ENCODE peak calls at places on chromosomes 11 and 22, in four cellular contexts. T is ovary, L is mammary epithelial cell, N is cardiac muscle cell. M is an unnamed sample.

GRCh38 chr22:45750626-45751025 is 79.0 kb downstream of the ATXN10 start:
- DNase-seq in L (no peak), T (no peak), N (no peak), M (no peak)

GRCh38 chr22:32058656-32059280 is 15.7 kb downstream of the SLC5A1 start:
- DNase-seq in N (peak), T (no peak), L (no peak), M (no peak)

GRCh38 chr11:124761301-124762021 is 629 bp downstream of the ESAM start:
- DNase-seq in T (no peak), L (no peak), N (no peak), M (no peak)

GRCh38 chr11:93577291-93577690 is 34.1 kb upstream of the SMCO4 start:
- DNase-seq in T (no peak), N (peak), L (peak), M (no peak)

GRCh38 chr11:79060081-79060480 is 380.7 kb downstream of the TENM4 start:
- DNase-seq in L (no peak), N (no peak), T (no peak), M (no peak)

GRCh38 chr11:57868491-57868890 is 106.9 kb downstream of the CTNND1 start:
- DNase-seq in L (no peak), N (no peak), T (no peak), M (no peak)

GRCh38 chr22:24518774-24519485 is 23.8 kb downstream of the UPB1 start:
- DNase-seq in N (no peak), L (no peak), T (no peak), M (no peak)

GRCh38 chr11:88414385-88414861 is 76.9 kb upstream of the CTSC start:
- DNase-seq in T (no peak), L (peak), N (peak), M (no peak)

DNA sequence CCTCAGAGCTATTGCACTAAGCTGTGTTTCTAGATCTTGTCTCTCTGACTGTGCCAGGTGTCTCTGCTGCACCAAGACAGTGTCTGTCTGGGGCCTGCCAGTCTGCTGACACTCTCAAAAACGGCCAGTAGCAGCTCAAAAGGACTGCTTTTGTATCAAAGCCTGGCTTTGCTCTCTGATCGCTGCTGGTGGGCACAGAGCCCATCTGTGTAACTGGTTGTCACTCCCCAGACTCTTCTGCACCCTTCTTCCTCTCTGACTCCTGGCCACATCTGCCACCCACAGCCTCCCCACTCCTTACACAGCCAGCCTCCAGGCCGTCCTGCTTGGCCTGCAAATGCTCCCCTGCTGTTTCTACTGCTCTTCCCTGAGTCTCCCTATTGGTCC is 26.5 kb downstream of the MED15 start:
- DNase-seq in L (no peak), N (no peak), T (no peak), M (no peak)
- H3K27ac ChIP-seq in L (peak), N (peak), T (no peak), M (no peak)

GRCh38 chr11:76564400-76564799 is 106.1 kb downstream of the LRRC32 start:
- DNase-seq in T (no peak), N (peak), L (no peak), M (no peak)
- H3K27ac ChIP-seq in T (no peak), N (no peak), L (no peak), M (no peak)

DNA sequence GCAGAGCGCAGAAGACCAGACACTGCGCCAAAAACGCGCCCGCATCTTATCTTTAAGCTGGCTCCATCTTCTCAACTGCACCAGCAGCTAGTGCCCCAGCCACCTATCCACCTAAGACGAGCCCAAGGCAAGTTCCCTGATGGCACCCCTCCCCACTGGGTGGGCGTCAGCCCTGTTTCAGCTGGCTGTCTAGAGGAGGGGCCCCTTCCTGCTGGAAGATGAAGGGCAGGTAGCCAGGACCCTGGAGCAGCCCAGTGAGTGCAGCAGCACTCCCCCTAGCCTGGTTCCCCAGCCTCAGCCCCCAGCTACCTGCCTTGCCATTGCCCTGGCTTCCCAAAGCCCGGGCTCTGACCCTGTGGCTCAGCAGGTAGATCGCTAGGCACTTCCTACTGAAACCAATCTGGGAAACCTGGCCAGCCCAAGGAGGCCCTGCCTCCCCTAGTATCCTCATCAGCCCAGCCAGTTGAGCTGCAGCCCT is 28.3 kb downstream of the ARVCF start:
- DNase-seq in L (no peak), N (no peak), T (no peak), M (no peak)
- H3K27ac ChIP-seq in L (no peak), N (no peak), T (no peak), M (no peak)

GRCh38 chr11:36462321-36462720 is 47.8 kb downstream of the TRAF6 start:
- DNase-seq in L (no peak), T (no peak), N (no peak), M (no peak)

GRCh38 chr11:36458129-36458918 is 51.7 kb downstream of the TRAF6 start:
- DNase-seq in T (no peak), N (no peak), L (no peak), M (no peak)

GRCh38 chr11:36459046-36459445 is 51.0 kb downstream of the TRAF6 start:
- DNase-seq in L (no peak), T (no peak), N (no peak), M (no peak)

GRCh38 chr11:36463781-36464180 is 46.3 kb downstream of the TRAF6 start:
- DNase-seq in T (no peak), L (no peak), N (peak), M (no peak)

DNA sequence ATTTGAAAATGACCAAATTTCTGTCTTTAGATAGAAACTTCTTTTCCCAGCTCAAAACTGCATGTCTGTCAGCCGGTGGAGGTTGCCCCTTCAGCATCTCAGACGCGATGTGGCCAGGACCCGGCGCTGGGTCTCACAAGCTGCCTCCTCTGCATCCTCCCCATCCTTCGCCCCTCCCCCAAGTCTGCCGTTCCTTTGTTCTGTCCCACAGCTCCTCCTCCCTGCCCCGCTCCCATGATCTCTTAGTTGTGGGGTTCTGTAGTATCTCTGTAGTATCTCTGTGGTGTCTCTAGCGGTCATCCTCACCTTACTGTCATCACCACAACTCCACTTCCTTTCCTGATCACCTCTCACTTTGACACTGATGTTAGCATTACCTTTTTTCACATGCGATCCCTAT is 49.9 kb downstream of the TRAF6 start:
- DNase-seq in L (no peak), T (no peak), N (no peak), M (no peak)
- H3K27ac ChIP-seq in L (no peak), T (no peak), N (no peak), M (no peak)

GRCh38 chr11:83158965-83159900 is 2.3 kb downstream of the PCF11 start:
- DNase-seq in L (no peak), T (no peak), N (no peak), M (peak)

GRCh38 chr11:83159901-83160865 is 3.3 kb downstream of the PCF11 start:
- DNase-seq in N (peak), T (no peak), L (peak), M (peak)

GRCh38 chr11:83162377-83162776 is 5.4 kb downstream of the PCF11 start:
- DNase-seq in N (peak), T (no peak), L (no peak), M (peak)

GRCh38 chr11:83158474-83158786 is 1.5 kb downstream of the PCF11 start:
- DNase-seq in L (no peak), N (no peak), T (no peak), M (no peak)

GRCh38 chr11:83161610-83162199 is 4.8 kb downstream of the PCF11 start:
- DNase-seq in L (no peak), N (no peak), T (no peak), M (no peak)
- H3K27ac ChIP-seq in L (no peak), N (no peak), T (no peak), M (peak)

GRCh38 chr11:66316849-66317251 is at the start of gene CD248:
- DNase-seq in N (peak), T (peak), L (no peak), M (no peak)

GRCh38 chr11:66317766-66318575 is 1.1 kb upstream of the CD248 start:
- DNase-seq in T (peak), N (peak), L (peak), M (peak)

GRCh38 chr11:66315921-66316811 is 678 bp downstream of the CD248 start:
- DNase-seq in N (peak), T (no peak), L (no peak), M (no peak)

GRCh38 chr11:66317322-66317765 is 500 bp upstream of the CD248 start:
- DNase-seq in L (no peak), N (peak), T (peak), M (peak)

DNA sequence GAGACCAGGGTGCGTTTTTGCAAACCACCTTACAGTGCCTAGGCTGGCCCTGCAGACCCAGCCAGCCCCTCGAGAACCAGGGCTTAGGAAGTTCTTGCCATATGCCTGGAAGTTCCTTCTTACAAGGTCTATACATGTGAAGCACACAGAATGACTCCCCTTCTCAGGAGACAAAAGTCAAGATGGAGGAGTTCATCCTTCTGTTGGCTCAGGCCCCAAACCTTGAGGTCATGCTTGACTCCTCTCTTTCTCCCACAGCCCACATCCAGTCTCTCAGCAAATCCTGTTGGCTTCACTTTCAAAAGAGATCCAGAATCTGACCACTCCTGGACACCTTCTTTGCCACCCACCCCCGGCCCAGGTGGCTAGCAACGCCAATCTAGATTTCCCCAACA is 1.7 kb upstream of the CD248 start:
- DNase-seq in L (no peak), T (no peak), N (no peak), M (no peak)
- H3K27ac ChIP-seq in L (no peak), T (no peak), N (no peak), M (peak)

GRCh38 chr22:43964314-43964857 is 9.1 kb downstream of the SAMM50 start:
- DNase-seq in L (no peak), N (no peak), T (no peak), M (no peak)
- H3K27ac ChIP-seq in L (no peak), N (no peak), T (no peak), M (no peak)

DNA sequence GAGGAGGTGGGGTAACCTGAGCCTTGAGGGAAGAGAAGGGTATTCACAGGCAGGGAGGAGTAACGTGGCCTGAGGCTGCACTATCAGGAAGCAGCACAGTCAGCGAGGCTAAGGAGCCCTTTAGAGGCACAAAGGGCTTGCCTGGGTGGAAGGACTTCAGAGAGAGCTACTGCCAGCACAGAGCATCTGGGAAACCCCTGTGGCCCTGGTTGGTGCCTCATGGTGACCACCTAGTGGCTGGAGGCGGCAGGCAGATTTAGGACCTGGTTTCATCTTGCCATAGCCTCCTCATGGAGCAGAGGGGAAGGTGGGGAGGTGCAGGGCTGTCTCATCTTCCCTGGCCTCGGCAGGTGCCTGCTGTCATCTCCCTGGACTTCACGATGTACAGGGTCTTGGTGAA is 64.5 kb downstream of the MPPED1 start:
- DNase-seq in L (no peak), T (no peak), N (no peak), M (peak)
- H3K27ac ChIP-seq in L (no peak), T (no peak), N (no peak), M (no peak)

GRCh38 chr11:109696191-109696897 is 274.4 kb downstream of the C11orf87 start:
- DNase-seq in T (no peak), L (peak), N (peak), M (no peak)

GRCh38 chr11:109695696-109696095 is 273.7 kb downstream of the C11orf87 start:
- DNase-seq in N (peak), L (peak), T (no peak), M (no peak)

GRCh38 chr11:109698237-109698636 is 276.2 kb downstream of the C11orf87 start:
- DNase-seq in T (no peak), N (no peak), L (no peak), M (no peak)

DNA sequence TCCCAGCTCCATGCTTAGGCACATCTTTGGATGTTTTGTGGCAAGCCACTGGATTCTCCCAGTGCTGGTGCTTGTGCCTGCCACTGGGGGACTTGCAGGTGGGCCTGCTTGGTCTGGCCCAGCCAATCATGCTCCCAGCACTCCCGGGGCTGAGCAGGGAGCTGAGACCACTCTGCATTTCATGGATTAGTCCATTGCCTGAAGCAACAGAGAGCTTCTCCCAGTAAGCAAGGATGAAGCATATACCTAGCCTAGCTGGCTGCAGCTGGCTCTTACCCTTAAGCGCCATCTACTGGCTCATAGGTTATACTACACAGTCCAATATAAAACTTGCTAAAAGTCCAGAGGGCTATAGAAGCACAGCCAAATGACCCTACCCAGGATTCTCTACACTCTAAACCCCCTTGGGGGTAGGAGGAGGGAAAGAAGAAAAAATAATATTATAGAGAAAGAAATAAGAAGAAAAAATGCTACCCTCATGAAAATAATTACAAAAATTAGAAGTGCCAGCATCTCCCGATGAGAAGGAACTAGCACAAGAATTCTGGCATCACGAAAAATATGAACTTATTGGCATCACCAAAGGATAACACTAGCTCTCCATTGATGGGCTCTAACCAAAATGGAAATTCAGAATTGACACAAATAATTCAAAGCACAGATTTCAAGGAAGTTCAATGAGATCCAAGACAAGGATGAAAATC is 275.3 kb downstream of the C11orf87 start:
- DNase-seq in L (peak), N (peak), T (no peak), M (peak)
- H3K27ac ChIP-seq in L (peak), N (no peak), T (no peak), M (no peak)